ENCODE peak calls at places on chromosomes 2 and 18, in eight cellular contexts. One of them, this sample, is unnamed.

GRCh38 chr2:42105330-42106256 is 57.8 kb downstream of the PKDCC start:
- DNase-seq in ascending aorta: peak
- DNase-seq in H9: no peak
- DNase-seq in psoas muscle: peak
- DNase-seq in dorsolateral prefrontal cortex: no peak
- DNase-seq in mesendoderm: no peak
- DNase-seq in GM23338: peak
- DNase-seq in CD8-positive, alpha-beta T cell: peak
- DNase-seq in this sample: peak

GRCh38 chr2:19048593-19049264 is 309.7 kb downstream of the OSR1 start:
- DNase-seq in ascending aorta: no peak
- DNase-seq in H9: no peak
- DNase-seq in psoas muscle: no peak
- DNase-seq in dorsolateral prefrontal cortex: no peak
- DNase-seq in mesendoderm: no peak
- DNase-seq in GM23338: no peak
- DNase-seq in CD8-positive, alpha-beta T cell: no peak
- DNase-seq in this sample: no peak

GRCh38 chr2:128314348-128315121 is 4.1 kb downstream of the HS6ST1 start:
- DNase-seq in ascending aorta: peak
- DNase-seq in H9: no peak
- DNase-seq in psoas muscle: no peak
- DNase-seq in dorsolateral prefrontal cortex: peak
- DNase-seq in mesendoderm: no peak
- DNase-seq in GM23338: no peak
- DNase-seq in CD8-positive, alpha-beta T cell: peak
- DNase-seq in this sample: no peak

GRCh38 chr2:172865422-172865821 is 129.8 kb downstream of the RAPGEF4 start:
- DNase-seq in ascending aorta: no peak
- DNase-seq in H9: peak
- DNase-seq in psoas muscle: no peak
- DNase-seq in dorsolateral prefrontal cortex: no peak
- DNase-seq in mesendoderm: peak
- DNase-seq in GM23338: peak
- DNase-seq in CD8-positive, alpha-beta T cell: no peak
- DNase-seq in this sample: no peak

GRCh38 chr2:68282814-68283812 is 30.8 kb upstream of the PPP3R1 start:
- DNase-seq in ascending aorta: no peak
- DNase-seq in H9: no peak
- DNase-seq in psoas muscle: no peak
- DNase-seq in dorsolateral prefrontal cortex: no peak
- DNase-seq in mesendoderm: peak
- DNase-seq in GM23338: peak
- DNase-seq in CD8-positive, alpha-beta T cell: no peak
- DNase-seq in this sample: peak

GRCh38 chr2:221467610-221468009 is 104.5 kb downstream of the EPHA4 start:
- DNase-seq in ascending aorta: no peak
- DNase-seq in H9: no peak
- DNase-seq in psoas muscle: no peak
- DNase-seq in dorsolateral prefrontal cortex: no peak
- DNase-seq in mesendoderm: no peak
- DNase-seq in GM23338: no peak
- DNase-seq in CD8-positive, alpha-beta T cell: no peak
- DNase-seq in this sample: no peak

GRCh38 chr2:236179653-236180500 is 11.7 kb upstream of the GBX2 start:
- DNase-seq in ascending aorta: no peak
- DNase-seq in H9: no peak
- DNase-seq in psoas muscle: no peak
- DNase-seq in dorsolateral prefrontal cortex: peak
- DNase-seq in mesendoderm: peak
- DNase-seq in GM23338: peak
- DNase-seq in CD8-positive, alpha-beta T cell: no peak
- DNase-seq in this sample: no peak

GRCh38 chr2:85324639-85325465 is 2.9 kb downstream of the TGOLN2 start:
- DNase-seq in ascending aorta: no peak
- DNase-seq in H9: no peak
- DNase-seq in psoas muscle: no peak
- DNase-seq in dorsolateral prefrontal cortex: no peak
- DNase-seq in mesendoderm: no peak
- DNase-seq in GM23338: no peak
- DNase-seq in CD8-positive, alpha-beta T cell: no peak
- DNase-seq in this sample: no peak

GRCh38 chr2:197181491-197181890 is 129.1 kb downstream of the ANKRD44 start:
- DNase-seq in ascending aorta: no peak
- DNase-seq in H9: no peak
- DNase-seq in psoas muscle: no peak
- DNase-seq in dorsolateral prefrontal cortex: no peak
- DNase-seq in mesendoderm: no peak
- DNase-seq in GM23338: no peak
- DNase-seq in CD8-positive, alpha-beta T cell: no peak
- DNase-seq in this sample: no peak

GRCh38 chr18:4157339-4157738 is 297.8 kb downstream of the DLGAP1 start:
- DNase-seq in ascending aorta: no peak
- DNase-seq in H9: no peak
- DNase-seq in psoas muscle: no peak
- DNase-seq in dorsolateral prefrontal cortex: no peak
- DNase-seq in mesendoderm: peak
- DNase-seq in GM23338: no peak
- DNase-seq in CD8-positive, alpha-beta T cell: no peak
- DNase-seq in this sample: no peak

GRCh38 chr18:6598657-6599056 is 130.9 kb upstream of the ARHGAP28 start:
- DNase-seq in ascending aorta: no peak
- DNase-seq in H9: peak
- DNase-seq in psoas muscle: no peak
- DNase-seq in dorsolateral prefrontal cortex: no peak
- DNase-seq in mesendoderm: peak
- DNase-seq in GM23338: peak
- DNase-seq in CD8-positive, alpha-beta T cell: no peak
- DNase-seq in this sample: no peak

GRCh38 chr18:10838594-10838993 is 310.8 kb downstream of the PIEZO2 start:
- DNase-seq in ascending aorta: no peak
- DNase-seq in H9: no peak
- DNase-seq in psoas muscle: no peak
- DNase-seq in dorsolateral prefrontal cortex: no peak
- DNase-seq in mesendoderm: no peak
- DNase-seq in GM23338: no peak
- DNase-seq in CD8-positive, alpha-beta T cell: no peak
- DNase-seq in this sample: no peak

GRCh38 chr18:3901811-3902210 is 451.8 kb downstream of the TGIF1 start:
- DNase-seq in ascending aorta: no peak
- DNase-seq in H9: no peak
- DNase-seq in psoas muscle: no peak
- DNase-seq in dorsolateral prefrontal cortex: no peak
- DNase-seq in mesendoderm: no peak
- DNase-seq in GM23338: no peak
- DNase-seq in CD8-positive, alpha-beta T cell: no peak
- DNase-seq in this sample: no peak

GRCh38 chr2:168748461-168748860 is 54.0 kb upstream of the NOSTRIN start:
- DNase-seq in ascending aorta: no peak
- DNase-seq in H9: no peak
- DNase-seq in psoas muscle: no peak
- DNase-seq in dorsolateral prefrontal cortex: no peak
- DNase-seq in mesendoderm: no peak
- DNase-seq in GM23338: no peak
- DNase-seq in CD8-positive, alpha-beta T cell: no peak
- DNase-seq in this sample: no peak

GRCh38 chr18:22523481-22523880 is 105.8 kb upstream of the CTAGE1 start:
- DNase-seq in ascending aorta: no peak
- DNase-seq in H9: no peak
- DNase-seq in psoas muscle: no peak
- DNase-seq in dorsolateral prefrontal cortex: no peak
- DNase-seq in mesendoderm: no peak
- DNase-seq in GM23338: no peak
- DNase-seq in CD8-positive, alpha-beta T cell: no peak
- DNase-seq in this sample: no peak

GRCh38 chr2:42829556-42830510 is 37.5 kb upstream of the HAAO start:
- DNase-seq in ascending aorta: peak
- DNase-seq in H9: no peak
- DNase-seq in psoas muscle: no peak
- DNase-seq in dorsolateral prefrontal cortex: no peak
- DNase-seq in mesendoderm: no peak
- DNase-seq in GM23338: no peak
- DNase-seq in CD8-positive, alpha-beta T cell: no peak
- DNase-seq in this sample: no peak

GRCh38 chr2:207143474-207144190 is 22.1 kb downstream of the KLF7 start:
- DNase-seq in ascending aorta: peak
- DNase-seq in H9: peak
- DNase-seq in psoas muscle: peak
- DNase-seq in dorsolateral prefrontal cortex: peak
- DNase-seq in mesendoderm: peak
- DNase-seq in GM23338: peak
- DNase-seq in CD8-positive, alpha-beta T cell: peak
- DNase-seq in this sample: peak

GRCh38 chr2:37969731-37970130 is 44.6 kb downstream of the RMDN2 start:
- DNase-seq in ascending aorta: no peak
- DNase-seq in H9: no peak
- DNase-seq in psoas muscle: no peak
- DNase-seq in dorsolateral prefrontal cortex: no peak
- DNase-seq in mesendoderm: no peak
- DNase-seq in GM23338: no peak
- DNase-seq in CD8-positive, alpha-beta T cell: no peak
- DNase-seq in this sample: no peak

GRCh38 chr2:70892750-70893149 is 43.0 kb upstream of the ATP6V1B1 start:
- DNase-seq in ascending aorta: no peak
- DNase-seq in H9: no peak
- DNase-seq in psoas muscle: no peak
- DNase-seq in dorsolateral prefrontal cortex: no peak
- DNase-seq in mesendoderm: no peak
- DNase-seq in GM23338: no peak
- DNase-seq in CD8-positive, alpha-beta T cell: no peak
- DNase-seq in this sample: no peak

GRCh38 chr2:69955029-69955428 is 6.4 kb downstream of the ASPRV1 start:
- DNase-seq in ascending aorta: peak
- DNase-seq in H9: no peak
- DNase-seq in psoas muscle: no peak
- DNase-seq in dorsolateral prefrontal cortex: no peak
- DNase-seq in mesendoderm: no peak
- DNase-seq in GM23338: no peak
- DNase-seq in CD8-positive, alpha-beta T cell: no peak
- DNase-seq in this sample: peak

GRCh38 chr2:40487592-40487991 is 35.7 kb upstream of the SLC8A1 start:
- DNase-seq in ascending aorta: no peak
- DNase-seq in H9: no peak
- DNase-seq in psoas muscle: no peak
- DNase-seq in dorsolateral prefrontal cortex: no peak
- DNase-seq in mesendoderm: no peak
- DNase-seq in GM23338: no peak
- DNase-seq in CD8-positive, alpha-beta T cell: no peak
- DNase-seq in this sample: no peak

GRCh38 chr18:43034683-43035500 is 80.6 kb downstream of the RIT2 start:
- DNase-seq in ascending aorta: no peak
- DNase-seq in H9: peak
- DNase-seq in psoas muscle: no peak
- DNase-seq in dorsolateral prefrontal cortex: no peak
- DNase-seq in mesendoderm: peak
- DNase-seq in GM23338: peak
- DNase-seq in CD8-positive, alpha-beta T cell: no peak
- DNase-seq in this sample: no peak

GRCh38 chr18:80232030-80232429 is 15.3 kb downstream of the PARD6G start:
- DNase-seq in ascending aorta: no peak
- DNase-seq in H9: no peak
- DNase-seq in psoas muscle: no peak
- DNase-seq in dorsolateral prefrontal cortex: no peak
- DNase-seq in mesendoderm: no peak
- DNase-seq in GM23338: no peak
- DNase-seq in CD8-positive, alpha-beta T cell: no peak
- DNase-seq in this sample: no peak

GRCh38 chr2:17010104-17010503 is 344.5 kb upstream of the CYRIA start:
- DNase-seq in ascending aorta: no peak
- DNase-seq in H9: no peak
- DNase-seq in psoas muscle: no peak
- DNase-seq in dorsolateral prefrontal cortex: no peak
- DNase-seq in mesendoderm: no peak
- DNase-seq in GM23338: no peak
- DNase-seq in CD8-positive, alpha-beta T cell: no peak
- DNase-seq in this sample: no peak

GRCh38 chr18:42401131-42401673 is 446.2 kb downstream of the PIK3C3 start:
- DNase-seq in ascending aorta: no peak
- DNase-seq in H9: no peak
- DNase-seq in psoas muscle: no peak
- DNase-seq in dorsolateral prefrontal cortex: no peak
- DNase-seq in mesendoderm: peak
- DNase-seq in GM23338: peak
- DNase-seq in CD8-positive, alpha-beta T cell: no peak
- DNase-seq in this sample: no peak

GRCh38 chr2:95115418-95115817 is 6.2 kb downstream of the MRPS5 start:
- DNase-seq in ascending aorta: no peak
- DNase-seq in H9: peak
- DNase-seq in psoas muscle: peak
- DNase-seq in dorsolateral prefrontal cortex: peak
- DNase-seq in mesendoderm: peak
- DNase-seq in GM23338: peak
- DNase-seq in CD8-positive, alpha-beta T cell: peak
- DNase-seq in this sample: peak

GRCh38 chr18:62839874-62840713 is 124.8 kb downstream of the PHLPP1 start:
- DNase-seq in ascending aorta: no peak
- DNase-seq in H9: no peak
- DNase-seq in psoas muscle: no peak
- DNase-seq in dorsolateral prefrontal cortex: no peak
- DNase-seq in mesendoderm: no peak
- DNase-seq in GM23338: no peak
- DNase-seq in CD8-positive, alpha-beta T cell: no peak
- DNase-seq in this sample: no peak

GRCh38 chr2:45859682-45860081 is 208.2 kb downstream of the PRKCE start:
- DNase-seq in ascending aorta: no peak
- DNase-seq in H9: no peak
- DNase-seq in psoas muscle: no peak
- DNase-seq in dorsolateral prefrontal cortex: no peak
- DNase-seq in mesendoderm: no peak
- DNase-seq in GM23338: no peak
- DNase-seq in CD8-positive, alpha-beta T cell: no peak
- DNase-seq in this sample: no peak
- H3K27ac ChIP-seq in ascending aorta: no peak
- H3K27ac ChIP-seq in H9: no peak
- H3K27ac ChIP-seq in psoas muscle: no peak
- H3K27ac ChIP-seq in dorsolateral prefrontal cortex: peak
- H3K27ac ChIP-seq in mesendoderm: no peak
- H3K27ac ChIP-seq in GM23338: no peak
- H3K27ac ChIP-seq in CD8-positive, alpha-beta T cell: no peak
- H3K27ac ChIP-seq in this sample: no peak

GRCh38 chr2:144512421-144513272 is 7.3 kb downstream of the ZEB2 start:
- DNase-seq in ascending aorta: no peak
- DNase-seq in H9: no peak
- DNase-seq in psoas muscle: no peak
- DNase-seq in dorsolateral prefrontal cortex: no peak
- DNase-seq in mesendoderm: no peak
- DNase-seq in GM23338: peak
- DNase-seq in CD8-positive, alpha-beta T cell: no peak
- DNase-seq in this sample: no peak
- H3K27ac ChIP-seq in ascending aorta: peak
- H3K27ac ChIP-seq in H9: no peak
- H3K27ac ChIP-seq in psoas muscle: peak
- H3K27ac ChIP-seq in dorsolateral prefrontal cortex: peak
- H3K27ac ChIP-seq in mesendoderm: no peak
- H3K27ac ChIP-seq in GM23338: no peak
- H3K27ac ChIP-seq in CD8-positive, alpha-beta T cell: no peak
- H3K27ac ChIP-seq in this sample: peak

GRCh38 chr2:150643106-150643730 is 155.8 kb upstream of the RND3 start:
- DNase-seq in ascending aorta: no peak
- DNase-seq in H9: no peak
- DNase-seq in psoas muscle: no peak
- DNase-seq in dorsolateral prefrontal cortex: no peak
- DNase-seq in mesendoderm: no peak
- DNase-seq in GM23338: no peak
- DNase-seq in CD8-positive, alpha-beta T cell: no peak
- DNase-seq in this sample: no peak
- H3K27ac ChIP-seq in ascending aorta: no peak
- H3K27ac ChIP-seq in H9: no peak
- H3K27ac ChIP-seq in psoas muscle: no peak
- H3K27ac ChIP-seq in dorsolateral prefrontal cortex: no peak
- H3K27ac ChIP-seq in mesendoderm: no peak
- H3K27ac ChIP-seq in GM23338: no peak
- H3K27ac ChIP-seq in CD8-positive, alpha-beta T cell: no peak
- H3K27ac ChIP-seq in this sample: no peak

GRCh38 chr2:9229470-9229820 is 22.8 kb downstream of the ASAP2 start:
- DNase-seq in ascending aorta: no peak
- DNase-seq in H9: no peak
- DNase-seq in psoas muscle: no peak
- DNase-seq in dorsolateral prefrontal cortex: no peak
- DNase-seq in mesendoderm: no peak
- DNase-seq in GM23338: no peak
- DNase-seq in CD8-positive, alpha-beta T cell: no peak
- DNase-seq in this sample: no peak
- H3K27ac ChIP-seq in ascending aorta: peak
- H3K27ac ChIP-seq in H9: no peak
- H3K27ac ChIP-seq in psoas muscle: no peak
- H3K27ac ChIP-seq in dorsolateral prefrontal cortex: peak
- H3K27ac ChIP-seq in mesendoderm: no peak
- H3K27ac ChIP-seq in GM23338: no peak
- H3K27ac ChIP-seq in CD8-positive, alpha-beta T cell: no peak
- H3K27ac ChIP-seq in this sample: no peak

This sample was measured in CD8-positive, alpha-beta memory T cell.